ENCODE peak calls at places on chromosome 3, in four cellular contexts. F is mesendoderm, N is H9, D is H1. B is an unnamed sample.

GRCh38 chr3:194265505-194265892 is 85.6 kb downstream of the CPN2 start:
- DNase-seq in N (peak; percentile 30), D (no peak), F (no peak), B (peak; percentile 93)

GRCh38 chr3:44173263-44173662 is 68.4 kb upstream of the TOPAZ1 start:
- DNase-seq in D (no peak), F (no peak), N (no peak), B (no peak)

GRCh38 chr3:70090322-70090913 is 90.9 kb downstream of the SAMMSON start:
- DNase-seq in F (no peak), N (no peak), D (no peak), B (peak; percentile 28)

GRCh38 chr3:32952369-32953067 is 1.1 kb downstream of the CCR4 start:
- DNase-seq in D (no peak), F (no peak), N (no peak), B (no peak)

GRCh38 chr3:167228135-167228534 is 152.0 kb downstream of the ZBBX start:
- DNase-seq in N (no peak), D (no peak), F (no peak), B (peak; percentile 20)

GRCh38 chr3:129025108-129025507 is 24.0 kb downstream of the EFCC1 start:
- DNase-seq in D (no peak), N (no peak), F (no peak), B (no peak)

GRCh38 chr3:117524890-117525289 is 815.3 kb downstream of the TUSC7 start:
- DNase-seq in F (no peak), D (no peak), N (no peak), B (peak; percentile 84)

GRCh38 chr3:39533226-39533625 is 65.7 kb downstream of the MOBP start:
- DNase-seq in N (no peak), D (no peak), F (no peak), B (no peak)

GRCh38 chr3:53049987-53050386 is 4.1 kb upstream of the SFMBT1 start:
- DNase-seq in F (no peak), N (no peak), D (peak; percentile 19), B (no peak)

GRCh38 chr3:129651316-129652202 is 45.1 kb upstream of the PLXND1 start:
- DNase-seq in N (peak; percentile 71), F (peak; percentile 79), D (no peak), B (peak; percentile 78)

GRCh38 chr3:192845196-192845855 is 72.3 kb downstream of the MB21D2 start:
- DNase-seq in F (no peak), N (no peak), D (no peak), B (peak; percentile 87)

GRCh38 chr3:119161240-119161639 is 12.2 kb upstream of the UPK1B start:
- DNase-seq in N (no peak), D (no peak), F (no peak), B (peak; percentile 25)

GRCh38 chr3:190677001-190677400 is 163.1 kb downstream of the IL1RAP start:
- DNase-seq in F (no peak), D (no peak), N (no peak), B (peak; percentile 6)

GRCh38 chr3:133591271-133591742 is 17.8 kb downstream of the CDV3 start:
- DNase-seq in D (no peak), N (no peak), F (peak; percentile 33), B (peak; percentile 43)

GRCh38 chr3:115577000-115577399 is 46.3 kb upstream of the GAP43 start:
- DNase-seq in D (no peak), N (no peak), F (no peak), B (no peak)

GRCh38 chr3:120773932-120774331 is 31.4 kb downstream of the GTF2E1 start:
- DNase-seq in D (no peak), F (no peak), N (no peak), B (peak; percentile 75)

GRCh38 chr3:126431103-126431534 is 36.4 kb downstream of the CFAP100 start:
- DNase-seq in N (peak; percentile 17), F (no peak), D (no peak), B (no peak)

GRCh38 chr3:40211579-40211978 is 97.9 kb upstream of the EIF1B start:
- DNase-seq in D (no peak), F (no peak), N (no peak), B (no peak)

GRCh38 chr3:11774296-11774877 is 72.3 kb downstream of the TAMM41 start:
- DNase-seq in D (peak; percentile 71), N (peak; percentile 85), F (peak; percentile 87), B (peak; percentile 45)

GRCh38 chr3:12734960-12735359 is 24.1 kb downstream of the TMEM40 start:
- DNase-seq in D (no peak), N (no peak), F (no peak), B (no peak)

GRCh38 chr3:9913601-9914000 is 3.3 kb upstream of the IL17RC start:
- DNase-seq in D (no peak), F (no peak), N (no peak), B (no peak)

GRCh38 chr3:28139967-28140634 is 101.3 kb upstream of the CMC1 start:
- DNase-seq in F (no peak), N (no peak), D (no peak), B (no peak)

GRCh38 chr3:40281995-40282394 is 27.5 kb upstream of the EIF1B start:
- DNase-seq in F (no peak), N (no peak), D (no peak), B (no peak)

GRCh38 chr3:4745240-4745620 is 234.0 kb upstream of the BHLHE40 start:
- DNase-seq in N (no peak), F (no peak), D (no peak), B (peak; percentile 18)
- H3K56ac ChIP-seq in N (no peak overlapping the region), F (no peak overlapping the region), D (no peak overlapping the region), B (no peak overlapping the region)

GRCh38 chr3:138686771-138687221 is 78.2 kb downstream of the FAIM start:
- DNase-seq in D (no peak), N (no peak), F (no peak), B (peak; percentile 89)
- H3K9ac ChIP-seq in D (no peak overlapping the region), N (no peak overlapping the region), F (no peak overlapping the region), B (no peak overlapping the region)

GRCh38 chr3:73279-73678 is 123.3 kb upstream of the CHL1 start:
- DNase-seq in N (no peak), D (no peak), F (no peak), B (no peak)

GRCh38 chr3:74692-75243 is 121.8 kb upstream of the CHL1 start:
- DNase-seq in F (peak; percentile 16), N (no peak), D (no peak), B (no peak)

GRCh38 chr3:69690-70089 is 126.9 kb upstream of the CHL1 start:
- DNase-seq in D (no peak), F (no peak), N (no peak), B (no peak)

GRCh38 chr3:75260-75659 is 121.3 kb upstream of the CHL1 start:
- DNase-seq in N (no peak), D (no peak), F (no peak), B (no peak)

DNA sequence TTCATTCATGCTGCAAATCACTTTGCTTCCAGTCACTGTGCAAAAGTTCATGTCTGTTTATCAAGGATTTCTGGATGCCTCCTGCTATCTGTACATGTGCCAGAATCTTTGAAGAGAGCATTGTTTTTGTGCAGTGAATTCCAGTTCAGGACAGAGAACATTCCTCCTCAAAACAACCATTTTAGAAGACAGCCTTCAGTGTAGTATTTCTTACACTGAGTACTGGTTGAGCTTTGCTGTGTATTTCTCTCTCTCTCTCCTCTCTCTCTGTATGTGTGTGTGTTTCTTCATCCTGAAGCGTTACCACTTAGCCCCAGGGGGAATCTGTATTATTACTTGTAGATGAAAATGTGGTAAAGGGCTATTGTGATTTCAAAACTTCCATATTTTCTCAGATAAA is 123.8 kb upstream of the CHL1 start:
- DNase-seq in F (no peak), D (no peak), N (no peak), B (no peak)
- H3K56ac ChIP-seq in F (no peak overlapping the region), D (no peak overlapping the region), N (no peak overlapping the region), B (no peak overlapping the region)

GRCh38 chr3:172063456-172064432 is 24.4 kb downstream of the FNDC3B start:
- DNase-seq in D (no peak), N (no peak), F (no peak), B (no peak)
- H3K9ac ChIP-seq in D (no peak overlapping the region), N (no peak overlapping the region), F (no peak overlapping the region), B (no peak overlapping the region)

DNA sequence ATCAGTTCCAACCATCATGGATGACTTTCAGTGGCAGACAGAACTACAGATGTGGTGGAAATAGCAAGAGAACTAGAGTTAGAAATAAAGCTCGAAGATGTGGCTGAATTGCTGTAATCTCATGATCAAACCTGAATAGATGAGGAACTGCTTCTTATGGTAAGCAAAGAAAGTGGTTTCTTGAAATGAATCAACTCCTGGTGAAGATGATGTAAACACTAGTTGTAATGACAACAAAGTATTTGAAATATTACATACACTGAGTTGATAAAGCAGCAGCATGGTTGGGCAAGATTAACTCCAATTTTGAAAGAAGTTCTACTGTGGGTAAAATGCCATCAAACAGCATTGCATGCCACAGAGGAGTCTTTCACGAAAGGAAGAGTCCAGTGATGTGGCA is 131.7 kb upstream of the FAM3D start:
- DNase-seq in D (no peak), N (no peak), F (no peak), B (no peak)
- H3K56ac ChIP-seq in D (no peak overlapping the region), N (no peak overlapping the region), F (no peak overlapping the region), B (no peak overlapping the region)

GRCh38 chr3:149589332-149589731 is 68.5 kb downstream of the WWTR1 start:
- DNase-seq in N (no peak), D (no peak), F (no peak), B (peak; percentile 96)
- H3K9ac ChIP-seq in N (no peak overlapping the region), D (no peak overlapping the region), F (no peak overlapping the region), B (no peak overlapping the region)

DNA sequence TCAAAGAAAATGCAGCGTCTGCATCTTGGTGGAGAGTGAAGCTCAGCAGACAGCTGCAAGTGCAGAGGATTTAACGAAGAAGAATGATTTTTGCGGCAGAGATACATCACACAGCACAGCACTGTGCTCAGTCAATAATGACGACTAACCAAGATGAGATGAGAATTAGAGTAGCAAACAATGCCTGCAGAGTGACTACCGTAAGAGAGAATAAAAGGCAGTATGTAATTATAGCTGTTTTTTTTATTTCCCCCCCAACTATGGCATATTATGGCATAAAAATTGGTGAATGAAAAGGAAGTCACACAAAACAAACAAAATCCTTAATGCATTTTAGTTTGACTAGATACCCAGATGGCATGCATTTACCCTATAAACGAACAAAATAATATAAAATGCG is 218.1 kb upstream of the ROBO1 start:
- DNase-seq in N (no peak), D (no peak), F (no peak), B (no peak)
- H3K56ac ChIP-seq in N (no peak overlapping the region), D (no peak overlapping the region), F (no peak overlapping the region), B (no peak overlapping the region)

GRCh38 chr3:2098398-2099027 is at the start of gene CNTN4:
- DNase-seq in F (peak; percentile 93), D (peak; percentile 81), N (peak; percentile 90), B (no peak)
- H3K9ac ChIP-seq in F (peak within 1 kb of the TSS; percentile 67), D (no peak within 1 kb of the TSS), N (no peak within 1 kb of the TSS), B (no peak within 1 kb of the TSS)

B was measured in IMR-90.